ENCODE peak calls at places on chromosomes 3 and 15, in seven cellular contexts. S, G, Q, I, X, N and C are unnamed samples.

GRCh38 chr3:171125010-171125409 is 98.5 kb upstream of the SLC2A2 start:
- DNase-seq in S (peak), X (no peak), G (no peak), I (no peak), Q (no peak), N (no peak), C (no peak)

GRCh38 chr15:29129903-29130302 is 139.7 kb downstream of the NSMCE3 start:
- DNase-seq in G (no peak), Q (no peak), N (peak), S (no peak), X (no peak), I (no peak), C (no peak)

GRCh38 chr3:184538600-184539431 is 22.8 kb upstream of the EPHB3 start:
- DNase-seq in S (no peak), N (no peak), G (no peak), Q (no peak), X (no peak), I (peak), C (no peak)

GRCh38 chr3:12799525-12800440 is 3.3 kb downstream of the CAND2 start:
- DNase-seq in G (no peak), S (no peak), Q (no peak), N (no peak), I (no peak), X (no peak), C (no peak)

GRCh38 chr15:62788224-62788623 is 254.3 kb upstream of the TPM1 start:
- DNase-seq in N (no peak), X (no peak), G (no peak), Q (peak), S (no peak), I (no peak), C (no peak)

GRCh38 chr3:25007974-25008658 is 419.9 kb upstream of the RARB start:
- DNase-seq in N (no peak), G (no peak), X (peak), S (no peak), I (no peak), Q (peak), C (no peak)

GRCh38 chr3:44130249-44130648 is 111.4 kb upstream of the TOPAZ1 start:
- DNase-seq in Q (no peak), X (no peak), N (no peak), S (no peak), I (no peak), G (no peak), C (no peak)

GRCh38 chr15:20352241-20353200 is 189.1 kb downstream of the GOLGA6L6 start:
- DNase-seq in Q (no peak), X (no peak), N (peak), S (no peak), G (no peak), I (peak), C (no peak)

GRCh38 chr3:192444096-192444790 is 283.1 kb downstream of the FGF12 start:
- DNase-seq in Q (peak), G (peak), I (peak), N (peak), S (peak), X (peak), C (peak)

GRCh38 chr3:182092662-182093262 is 381.0 kb downstream of the SOX2 start:
- DNase-seq in N (no peak), I (peak), G (peak), S (no peak), Q (no peak), X (no peak), C (no peak)

GRCh38 chr3:197003461-197004385 is 25.9 kb downstream of the MELTF start:
- DNase-seq in I (peak), G (peak), S (no peak), X (peak), N (no peak), Q (peak), C (peak)

GRCh38 chr15:38414351-38414750 is 39.6 kb upstream of the FAM98B start:
- DNase-seq in N (peak), Q (no peak), I (peak), S (peak), X (peak), G (peak), C (peak)

GRCh38 chr15:89836255-89837133 is 21.8 kb upstream of the ANPEP start:
- DNase-seq in G (no peak), I (peak), X (peak), N (no peak), Q (peak), S (peak), C (no peak)

GRCh38 chr3:87437765-87438164 is 161.4 kb upstream of the POU1F1 start:
- DNase-seq in X (no peak), S (peak), I (no peak), Q (no peak), G (no peak), N (no peak), C (no peak)

GRCh38 chr3:133588784-133589465 is 15.4 kb downstream of the CDV3 start:
- DNase-seq in N (no peak), Q (no peak), X (no peak), G (no peak), I (no peak), S (no peak), C (no peak)

GRCh38 chr3:129613205-129613740 is 6.8 kb upstream of the PLXND1 start:
- DNase-seq in Q (no peak), X (no peak), G (no peak), S (no peak), I (no peak), N (no peak), C (no peak)